ENCODE peak calls at places on chromosomes 7 and 10, in eight cellular contexts. I, E, U, N, P, T, O and W are unnamed samples.

GRCh38 chr10:91955114-91955513 is 31.5 kb downstream of the BTAF1 start:
- DNase-seq in I (no peak), E (no peak), U (no peak), N (no peak), P (no peak), T (no peak), O (no peak), W (no peak)

GRCh38 chr10:63437334-63437949 is 28.3 kb downstream of the JMJD1C start:
- DNase-seq in I (peak), E (no peak), U (no peak), N (no peak), P (no peak), T (no peak), O (peak), W (no peak)

GRCh38 chr7:1144269-1144771 is 15.7 kb downstream of the ZFAND2A start:
- DNase-seq in I (no peak), E (peak), U (peak), N (no peak), P (no peak), T (no peak), O (peak), W (no peak)

GRCh38 chr10:64091889-64092288 is 570.7 kb downstream of the REEP3 start:
- DNase-seq in I (peak), E (peak), U (no peak), N (no peak), P (no peak), T (no peak), O (no peak), W (no peak)

GRCh38 chr10:30254926-30255325 is 94.2 kb downstream of the MTPAP start:
- DNase-seq in I (no peak), E (no peak), U (no peak), N (no peak), P (no peak), T (no peak), O (no peak), W (no peak)

GRCh38 chr7:139361523-139361922 is 1.8 kb downstream of the LUC7L2 start:
- DNase-seq in I (no peak), E (no peak), U (no peak), N (no peak), P (no peak), T (no peak), O (no peak), W (no peak)

GRCh38 chr10:72338180-72338579 is 16.5 kb downstream of the DNAJB12 start:
- DNase-seq in I (no peak), E (no peak), U (no peak), N (no peak), P (no peak), T (no peak), O (no peak), W (no peak)

GRCh38 chr7:77442631-77443420 is 26.7 kb upstream of the GSAP start:
- DNase-seq in I (peak), E (no peak), U (no peak), N (no peak), P (no peak), T (no peak), O (peak), W (no peak)

GRCh38 chr10:70232155-70232858 is 922 bp downstream of the PPA1 start:
- DNase-seq in I (peak), E (peak), U (no peak), N (peak), P (peak), T (peak), O (peak), W (no peak)

GRCh38 chr10:4835494-4835918 is 9.5 kb downstream of the AKR1E2 start:
- DNase-seq in I (no peak), E (no peak), U (no peak), N (no peak), P (no peak), T (no peak), O (no peak), W (no peak)

GRCh38 chr10:4532467-4532866 is 293.5 kb upstream of the AKR1E2 start:
- DNase-seq in I (no peak), E (no peak), U (no peak), N (no peak), P (no peak), T (no peak), O (peak), W (no peak)

GRCh38 chr10:58351616-58352578 is 17.1 kb downstream of the UBE2D1 start:
- DNase-seq in I (no peak), E (no peak), U (no peak), N (no peak), P (no peak), T (no peak), O (peak), W (no peak)

GRCh38 chr7:74272305-74273038 is 16.7 kb upstream of the CLIP2 start:
- DNase-seq in I (peak), E (peak), U (no peak), N (no peak), P (peak), T (no peak), O (peak), W (no peak)

GRCh38 chr7:93958216-93958615 is 36.7 kb downstream of the GNG11 start:
- DNase-seq in I (no peak), E (no peak), U (no peak), N (no peak), P (no peak), T (no peak), O (peak), W (no peak)

GRCh38 chr7:132321387-132321786 is 254.9 kb downstream of the PLXNA4 start:
- DNase-seq in I (no peak), E (peak), U (no peak), N (no peak), P (no peak), T (no peak), O (peak), W (no peak)

GRCh38 chr10:123558651-123559050 is 107.5 kb upstream of the GPR26 start:
- DNase-seq in I (no peak), E (no peak), U (no peak), N (no peak), P (no peak), T (no peak), O (no peak), W (no peak)

GRCh38 chr10:57657164-57657765 is 610.4 kb downstream of the IPMK start:
- DNase-seq in I (peak), E (peak), U (peak), N (peak), P (no peak), T (peak), O (peak), W (peak)

GRCh38 chr7:107080099-107080505 is 35.6 kb downstream of the PRKAR2B start:
- DNase-seq in I (peak), E (no peak), U (no peak), N (no peak), P (no peak), T (no peak), O (no peak), W (no peak)

GRCh38 chr10:88555190-88555894 is 27.8 kb downstream of the RNLS start:
- DNase-seq in I (no peak), E (no peak), U (no peak), N (no peak), P (no peak), T (no peak), O (peak), W (no peak)

GRCh38 chr10:97701438-97702064 is 12.0 kb upstream of the MARVELD1 start:
- DNase-seq in I (peak), E (peak), U (peak), N (peak), P (no peak), T (peak), O (peak), W (peak)

GRCh38 chr7:98456851-98457250 is 56.0 kb upstream of the BAIAP2L1 start:
- DNase-seq in I (no peak), E (no peak), U (no peak), N (no peak), P (no peak), T (no peak), O (no peak), W (no peak)

GRCh38 chr10:49602380-49603023 is 7.6 kb upstream of the SLC18A3 start:
- DNase-seq in I (no peak), E (no peak), U (no peak), N (no peak), P (no peak), T (no peak), O (no peak), W (no peak)

GRCh38 chr7:13965077-13965476 is 24.4 kb downstream of the ETV1 start:
- DNase-seq in I (no peak), E (no peak), U (no peak), N (no peak), P (no peak), T (no peak), O (no peak), W (no peak)

GRCh38 chr7:30771859-30772429 is 727 bp downstream of the MINDY4 start:
- DNase-seq in I (no peak), E (peak), U (peak), N (no peak), P (no peak), T (no peak), O (no peak), W (peak)

GRCh38 chr10:21926358-21926890 is 77.1 kb downstream of the DNAJC1 start:
- DNase-seq in I (peak), E (no peak), U (no peak), N (no peak), P (no peak), T (no peak), O (peak), W (no peak)